ENCODE peak calls at places on chromosomes 7 and 10, in seven cellular contexts. G is psoas muscle, Y is adrenal gland, L is RWPE1, A is tibial artery, T is lower lobe of right lung, Z is uterus. N is an unnamed sample.
A peak's percentile ranks its signal among the peaks of the same experiment; 100 is the strongest.

GRCh38 chr10:79239275-79239779 is 107.9 kb upstream of the PPIF start:
- DNase-seq in L (no peak), G (peak; percentile 52), Z (no peak), A (peak; percentile 74), T (peak; percentile 86), Y (peak; percentile 85), N (peak; percentile 34)

GRCh38 chr10:45515630-45516029 is 141.6 kb downstream of the ALOX5 start:
- DNase-seq in A (no peak), L (no peak), Y (no peak), G (no peak), Z (no peak), T (no peak), N (no peak)

GRCh38 chr7:128863433-128863989 is 855 bp downstream of the ATP6V1F start:
- DNase-seq in Z (peak; percentile 17), Y (peak; percentile 60), G (peak; percentile 31), A (no peak), T (no peak), L (peak; percentile 70), N (no peak)

GRCh38 chr10:18222870-18223269 is 82.6 kb downstream of the CACNB2 start:
- DNase-seq in G (no peak), T (no peak), L (no peak), Y (no peak), Z (no peak), A (no peak), N (no peak)

GRCh38 chr10:112953760-112954159 is 3.7 kb downstream of the TCF7L2 start:
- DNase-seq in G (no peak), T (no peak), Z (no peak), Y (no peak), A (no peak), L (no peak), N (no peak)

GRCh38 chr10:79244068-79244442 is 103.2 kb upstream of the PPIF start:
- DNase-seq in L (no peak), A (no peak), Z (no peak), T (no peak), Y (no peak), G (no peak), N (no peak)

GRCh38 chr7:150909192-150909591 is 56.9 kb downstream of the AOC1 start:
- DNase-seq in T (no peak), G (no peak), A (no peak), L (no peak), Y (no peak), Z (no peak), N (no peak)

GRCh38 chr7:138002828-138003189 is 923 bp upstream of the CREB3L2 start:
- DNase-seq in Z (no peak), L (no peak), G (no peak), Y (no peak), T (no peak), A (no peak), N (no peak)

GRCh38 chr10:69497611-69498390 is 46.5 kb downstream of the TSPAN15 start:
- DNase-seq in L (no peak), A (no peak), Z (no peak), G (no peak), Y (peak; percentile 57), T (peak; percentile 42), N (no peak)

GRCh38 chr10:99620713-99621453 is 644 bp upstream of the SLC25A28 start:
- DNase-seq in Z (peak; percentile 95), L (peak; percentile 97), Y (peak; percentile 98), G (peak; percentile 95), T (peak; percentile 95), A (peak; percentile 95), N (peak; percentile 80)

GRCh38 chr10:17407040-17407439 is 47.4 kb downstream of the ST8SIA6 start:
- DNase-seq in T (no peak), L (no peak), Y (no peak), G (no peak), Z (no peak), A (no peak), N (no peak)

GRCh38 chr7:17633099-17633498 is 307.2 kb downstream of the SNX13 start:
- DNase-seq in A (no peak), G (no peak), Y (no peak), L (peak; percentile 60), T (no peak), Z (no peak), N (peak; percentile 57)

GRCh38 chr7:155845226-155845625 is 33.0 kb upstream of the SHH start:
- DNase-seq in T (no peak), G (no peak), A (no peak), L (no peak), Y (no peak), Z (no peak), N (no peak)

GRCh38 chr7:55260671-55261385 is 104.3 kb upstream of the LANCL2 start:
- DNase-seq in L (no peak), A (no peak), T (no peak), G (no peak), Z (no peak), Y (no peak), N (no peak)

GRCh38 chr7:73704640-73705550 is 14.6 kb downstream of the STX1A start:
- DNase-seq in G (no peak), A (no peak), Z (peak; percentile 43), T (peak; percentile 65), Y (no peak), L (peak; percentile 67), N (no peak)

GRCh38 chr10:115171392-115171960 is 78.3 kb downstream of the ATRNL1 start:
- DNase-seq in Z (no peak), Y (no peak), L (peak; percentile 14), T (no peak), A (no peak), G (no peak), N (no peak)

GRCh38 chr7:16619979-16620408 is 25.6 kb downstream of the ANKMY2 start:
- DNase-seq in A (no peak), G (no peak), L (no peak), Z (no peak), Y (no peak), T (no peak), N (no peak)

GRCh38 chr7:20219446-20220292 is 2.5 kb upstream of the MACC1 start:
- DNase-seq in L (no peak), Z (peak; percentile 22), Y (peak; percentile 84), G (peak; percentile 39), A (peak; percentile 57), T (peak; percentile 81), N (peak; percentile 87)

GRCh38 chr7:20220293-20220755 is 3.1 kb upstream of the MACC1 start:
- DNase-seq in Y (no peak), L (no peak), G (no peak), A (no peak), T (no peak), Z (no peak), N (no peak)

GRCh38 chr7:20219062-20219445 is 1.9 kb upstream of the MACC1 start:
- DNase-seq in A (no peak), G (no peak), Z (no peak), T (no peak), Y (no peak), L (no peak), N (no peak)

GRCh38 chr7:20222219-20222828 is 5.1 kb upstream of the MACC1 start:
- DNase-seq in L (no peak), G (no peak), A (no peak), Z (no peak), Y (no peak), T (no peak), N (no peak)

GRCh38 chr7:20220824-20221547 is 3.8 kb upstream of the MACC1 start:
- DNase-seq in G (no peak), L (no peak), T (no peak), Z (no peak), Y (peak; percentile 62), A (no peak), N (no peak)
- H3K27ac ChIP-seq in G (peak overlapping the region; percentile 8), L (no peak overlapping the region), T (peak overlapping the region; percentile 79), Z (peak overlapping the region; percentile 29), Y (peak overlapping the region; percentile 30), A (no peak overlapping the region), N (peak overlapping the region; percentile 96)

DNA sequence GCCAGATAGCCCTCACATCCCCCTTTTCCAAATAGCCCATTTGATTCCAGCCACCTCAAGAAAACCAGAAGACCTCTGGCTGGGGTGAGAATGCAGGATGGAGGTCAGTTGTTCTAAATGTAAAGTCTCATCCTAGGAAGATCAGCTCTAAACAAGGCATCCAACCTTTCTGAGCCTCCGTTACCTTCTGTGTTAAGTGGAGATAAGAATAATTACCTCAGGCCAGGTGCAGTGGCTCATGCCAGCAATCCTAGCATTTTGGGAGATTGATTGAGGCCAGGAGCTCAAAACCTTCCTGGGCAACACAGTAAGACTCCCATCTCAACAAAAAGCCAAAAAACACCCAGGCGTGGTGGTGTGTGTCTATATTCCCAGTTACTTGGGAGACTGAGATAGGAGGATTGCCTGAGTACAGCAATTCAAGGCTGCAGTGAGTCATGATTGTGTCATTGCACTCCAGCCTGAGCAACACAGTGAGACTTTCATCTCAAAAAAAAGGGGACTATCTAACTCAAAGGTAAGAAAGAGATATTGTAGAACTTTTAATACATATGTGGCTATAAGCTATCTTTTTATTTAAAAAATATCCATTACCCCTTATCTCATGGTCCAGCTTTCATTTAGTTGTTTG is 43.5 kb downstream of the PRTFDC1 start:
- DNase-seq in G (no peak), Y (peak; percentile 78), A (no peak), Z (no peak), L (peak; percentile 39), T (no peak), N (no peak)
- H3K27ac ChIP-seq in G (no peak overlapping the region), Y (no peak overlapping the region), A (no peak overlapping the region), Z (no peak overlapping the region), L (no peak overlapping the region), T (no peak overlapping the region), N (no peak overlapping the region)

GRCh38 chr10:122285506-122286444 is 14.7 kb downstream of the BTBD16 start:
- DNase-seq in G (no peak), T (no peak), Z (no peak), L (no peak), Y (peak; percentile 29), A (no peak), N (no peak)

GRCh38 chr10:122290334-122290733 is 19.2 kb downstream of the BTBD16 start:
- DNase-seq in L (no peak), T (no peak), A (no peak), Y (peak; percentile 44), G (no peak), Z (no peak), N (no peak)

GRCh38 chr10:122288917-122289316 is 17.8 kb downstream of the BTBD16 start:
- DNase-seq in T (no peak), Y (peak; percentile 13), Z (no peak), A (no peak), G (no peak), L (no peak), N (no peak)

GRCh38 chr10:122287584-122287983 is 16.5 kb downstream of the BTBD16 start:
- DNase-seq in L (no peak), Y (peak; percentile 15), T (no peak), A (no peak), G (no peak), Z (no peak), N (no peak)

GRCh38 chr10:122286872-122287271 is 15.8 kb downstream of the BTBD16 start:
- DNase-seq in L (peak; percentile 41), Z (no peak), Y (peak; percentile 47), T (no peak), A (no peak), G (peak; percentile 81), N (no peak)
- H3K27ac ChIP-seq in L (no peak overlapping the region), Z (no peak overlapping the region), Y (no peak overlapping the region), T (no peak overlapping the region), A (peak overlapping the region; percentile 14), G (peak overlapping the region; percentile 77), N (no peak overlapping the region)

DNA sequence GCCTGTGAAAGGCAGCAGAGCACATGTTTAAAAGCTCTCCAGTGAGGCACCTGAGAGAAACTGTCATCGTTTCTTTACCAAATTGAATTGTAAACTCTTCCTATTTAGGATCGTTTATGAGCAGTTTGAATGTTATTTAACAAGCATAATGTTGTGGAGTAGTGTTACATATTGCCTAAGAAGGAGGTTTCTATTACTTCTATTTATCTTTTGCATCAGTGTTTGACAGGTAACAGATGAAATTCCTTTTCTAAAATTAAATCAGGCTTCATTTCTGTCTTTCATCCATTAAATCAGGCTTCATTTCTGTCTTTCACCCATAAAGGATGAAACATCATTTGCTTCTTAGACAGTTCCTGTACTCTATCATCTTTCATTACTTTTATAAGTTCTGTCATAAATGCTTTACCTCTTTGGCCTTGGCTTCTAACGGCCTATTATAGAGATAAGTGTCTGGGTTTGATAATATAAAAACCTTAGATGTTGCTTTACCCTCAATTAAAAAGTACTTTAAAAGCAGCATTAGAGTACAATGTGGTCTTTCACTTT is 266.7 kb downstream of the NXPH1 start:
- DNase-seq in Y (no peak), T (no peak), L (no peak), G (no peak), Z (no peak), A (no peak), N (no peak)
- H3K27ac ChIP-seq in Y (no peak overlapping the region), T (no peak overlapping the region), L (no peak overlapping the region), G (no peak overlapping the region), Z (no peak overlapping the region), A (no peak overlapping the region), N (no peak overlapping the region)